ENCODE peak calls at places on chromosomes 16 and 17, in seven cellular contexts. One of them, this sample, is unnamed.

GRCh38 chr17:48558731-48559608 is 14.1 kb upstream of the HOXB2 start:
- DNase-seq in A549: no peak
- DNase-seq in foreskin fibroblast: no peak
- DNase-seq in heart left ventricle: no peak
- DNase-seq in psoas muscle: no peak
- DNase-seq in tibial artery: no peak
- DNase-seq in Peyer's patch: no peak
- DNase-seq in this sample: no peak

GRCh38 chr16:19227643-19228042 is 57.9 kb upstream of the CLEC19A start:
- DNase-seq in tibial artery: no peak
- DNase-seq in foreskin fibroblast: no peak
- DNase-seq in psoas muscle: no peak
- DNase-seq in Peyer's patch: no peak
- DNase-seq in heart left ventricle: no peak
- DNase-seq in A549: no peak
- DNase-seq in this sample: no peak

GRCh38 chr17:75754378-75755204 is 10.4 kb downstream of the GALK1 start:
- DNase-seq in A549: no peak
- DNase-seq in foreskin fibroblast: no peak
- DNase-seq in Peyer's patch: peak
- DNase-seq in tibial artery: no peak
- DNase-seq in heart left ventricle: no peak
- DNase-seq in psoas muscle: no peak
- DNase-seq in this sample: no peak

GRCh38 chr16:68040506-68041288 is 17.6 kb downstream of the DUS2 start:
- DNase-seq in heart left ventricle: peak
- DNase-seq in Peyer's patch: peak
- DNase-seq in psoas muscle: peak
- DNase-seq in foreskin fibroblast: peak
- DNase-seq in A549: peak
- DNase-seq in tibial artery: peak
- DNase-seq in this sample: peak

GRCh38 chr16:48426244-48427135 is 41.3 kb upstream of the SIAH1 start:
- DNase-seq in tibial artery: no peak
- DNase-seq in A549: no peak
- DNase-seq in Peyer's patch: no peak
- DNase-seq in foreskin fibroblast: no peak
- DNase-seq in psoas muscle: no peak
- DNase-seq in heart left ventricle: no peak
- DNase-seq in this sample: no peak

GRCh38 chr16:4746991-4747574 is 12.7 kb downstream of the DNAAF8 start:
- DNase-seq in heart left ventricle: no peak
- DNase-seq in Peyer's patch: no peak
- DNase-seq in psoas muscle: no peak
- DNase-seq in tibial artery: no peak
- DNase-seq in foreskin fibroblast: peak
- DNase-seq in A549: no peak
- DNase-seq in this sample: no peak

GRCh38 chr16:84463221-84463620 is 41.2 kb downstream of the MEAK7 start:
- DNase-seq in tibial artery: peak
- DNase-seq in A549: no peak
- DNase-seq in heart left ventricle: no peak
- DNase-seq in foreskin fibroblast: no peak
- DNase-seq in psoas muscle: no peak
- DNase-seq in Peyer's patch: no peak
- DNase-seq in this sample: no peak

GRCh38 chr16:82260212-82260795 is 90.3 kb upstream of the MPHOSPH6 start:
- DNase-seq in heart left ventricle: no peak
- DNase-seq in psoas muscle: no peak
- DNase-seq in tibial artery: no peak
- DNase-seq in foreskin fibroblast: no peak
- DNase-seq in A549: no peak
- DNase-seq in Peyer's patch: no peak
- DNase-seq in this sample: no peak

GRCh38 chr16:1635070-1635469 is 22.9 kb downstream of the CRAMP1 start:
- DNase-seq in heart left ventricle: no peak
- DNase-seq in Peyer's patch: no peak
- DNase-seq in foreskin fibroblast: no peak
- DNase-seq in A549: no peak
- DNase-seq in psoas muscle: no peak
- DNase-seq in tibial artery: no peak
- DNase-seq in this sample: no peak

GRCh38 chr16:55470533-55471371 is 8.2 kb upstream of the MMP2 start:
- DNase-seq in foreskin fibroblast: no peak
- DNase-seq in Peyer's patch: no peak
- DNase-seq in psoas muscle: peak
- DNase-seq in tibial artery: no peak
- DNase-seq in heart left ventricle: no peak
- DNase-seq in A549: no peak
- DNase-seq in this sample: no peak

GRCh38 chr17:64679710-64680216 is 17.7 kb upstream of the SMURF2 start:
- DNase-seq in Peyer's patch: no peak
- DNase-seq in psoas muscle: peak
- DNase-seq in heart left ventricle: peak
- DNase-seq in tibial artery: peak
- DNase-seq in foreskin fibroblast: peak
- DNase-seq in A549: peak
- DNase-seq in this sample: no peak

GRCh38 chr17:56939869-56940484 is 20.9 kb downstream of the COIL start:
- DNase-seq in heart left ventricle: no peak
- DNase-seq in foreskin fibroblast: no peak
- DNase-seq in tibial artery: no peak
- DNase-seq in psoas muscle: no peak
- DNase-seq in A549: peak
- DNase-seq in Peyer's patch: no peak
- DNase-seq in this sample: no peak

GRCh38 chr16:1876468-1876867 is 4.5 kb upstream of the MEIOB start:
- DNase-seq in A549: no peak
- DNase-seq in tibial artery: no peak
- DNase-seq in foreskin fibroblast: no peak
- DNase-seq in psoas muscle: no peak
- DNase-seq in Peyer's patch: no peak
- DNase-seq in heart left ventricle: no peak
- DNase-seq in this sample: no peak

GRCh38 chr17:6090253-6090652 is 20.1 kb downstream of the WSCD1 start:
- DNase-seq in psoas muscle: no peak
- DNase-seq in A549: no peak
- DNase-seq in Peyer's patch: peak
- DNase-seq in foreskin fibroblast: no peak
- DNase-seq in heart left ventricle: no peak
- DNase-seq in tibial artery: no peak
- DNase-seq in this sample: no peak

GRCh38 chr16:77974883-77975282 is 47.5 kb upstream of the CLEC3A start:
- DNase-seq in heart left ventricle: no peak
- DNase-seq in A549: no peak
- DNase-seq in foreskin fibroblast: no peak
- DNase-seq in tibial artery: no peak
- DNase-seq in psoas muscle: no peak
- DNase-seq in Peyer's patch: no peak
- DNase-seq in this sample: no peak

GRCh38 chr17:65008877-65009276 is 47.7 kb downstream of the GNA13 start:
- DNase-seq in foreskin fibroblast: no peak
- DNase-seq in tibial artery: no peak
- DNase-seq in Peyer's patch: no peak
- DNase-seq in A549: no peak
- DNase-seq in psoas muscle: no peak
- DNase-seq in heart left ventricle: no peak
- DNase-seq in this sample: no peak

GRCh38 chr17:56739376-56739775 is 94.3 kb downstream of the C17orf67 start:
- DNase-seq in A549: no peak
- DNase-seq in heart left ventricle: no peak
- DNase-seq in psoas muscle: no peak
- DNase-seq in foreskin fibroblast: no peak
- DNase-seq in Peyer's patch: no peak
- DNase-seq in tibial artery: no peak
- DNase-seq in this sample: no peak

GRCh38 chr17:10033982-10034381 is 128.9 kb upstream of the RCVRN start:
- DNase-seq in Peyer's patch: no peak
- DNase-seq in heart left ventricle: peak
- DNase-seq in psoas muscle: no peak
- DNase-seq in foreskin fibroblast: no peak
- DNase-seq in tibial artery: peak
- DNase-seq in A549: no peak
- DNase-seq in this sample: no peak

GRCh38 chr16:5350118-5350517 is 252.5 kb upstream of the EEF2KMT start:
- DNase-seq in foreskin fibroblast: no peak
- DNase-seq in heart left ventricle: no peak
- DNase-seq in A549: no peak
- DNase-seq in tibial artery: no peak
- DNase-seq in psoas muscle: no peak
- DNase-seq in Peyer's patch: no peak
- DNase-seq in this sample: no peak

DNA sequence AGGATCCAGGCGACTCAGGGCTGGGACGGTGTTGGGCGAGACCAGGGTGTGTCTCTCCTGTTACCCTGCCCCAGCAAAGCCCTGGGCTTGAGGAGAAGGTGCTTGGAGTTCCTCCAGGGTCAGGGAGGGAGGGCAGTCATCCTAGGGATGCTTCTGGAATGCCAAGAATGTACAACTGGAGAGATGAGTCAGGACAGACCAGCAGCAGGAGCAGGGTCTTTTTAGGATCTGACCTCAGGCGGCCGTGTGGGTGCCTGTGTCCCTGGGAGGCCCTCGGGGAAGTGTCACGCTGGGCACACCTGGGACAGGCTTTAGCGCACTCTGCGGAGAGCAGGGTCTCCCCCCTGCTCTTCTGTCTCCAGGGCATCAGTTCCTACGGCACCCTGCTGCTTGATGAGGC is 8.2 kb upstream of the MTSS2 start:
- DNase-seq in foreskin fibroblast: peak
- DNase-seq in A549: peak
- DNase-seq in Peyer's patch: no peak
- DNase-seq in tibial artery: no peak
- DNase-seq in heart left ventricle: no peak
- DNase-seq in psoas muscle: peak
- DNase-seq in this sample: no peak
- TF ChIP-seq CTCF in foreskin fibroblast: no peak
- TF ChIP-seq CTCF in A549: no peak
- TF ChIP-seq CTCF in Peyer's patch: no peak
- TF ChIP-seq CTCF in tibial artery: no peak
- TF ChIP-seq CTCF in heart left ventricle: no peak
- TF ChIP-seq CTCF in psoas muscle: no peak
- TF ChIP-seq CTCF in this sample: no peak

GRCh38 chr16:87380875-87381274 is 2.7 kb downstream of the FBXO31 start:
- DNase-seq in A549: no peak
- DNase-seq in Peyer's patch: no peak
- DNase-seq in heart left ventricle: no peak
- DNase-seq in tibial artery: no peak
- DNase-seq in psoas muscle: no peak
- DNase-seq in foreskin fibroblast: no peak
- DNase-seq in this sample: no peak
- TF ChIP-seq CTCF in A549: no peak
- TF ChIP-seq CTCF in Peyer's patch: no peak
- TF ChIP-seq CTCF in heart left ventricle: no peak
- TF ChIP-seq CTCF in tibial artery: no peak
- TF ChIP-seq CTCF in psoas muscle: peak
- TF ChIP-seq CTCF in foreskin fibroblast: no peak
- TF ChIP-seq CTCF in this sample: no peak

GRCh38 chr17:78214016-78214705 is at the start of gene BIRC5:
- DNase-seq in heart left ventricle: peak
- DNase-seq in Peyer's patch: peak
- DNase-seq in psoas muscle: peak
- DNase-seq in foreskin fibroblast: peak
- DNase-seq in tibial artery: peak
- DNase-seq in A549: peak
- DNase-seq in this sample: peak
- TF ChIP-seq CTCF in heart left ventricle: no peak
- TF ChIP-seq CTCF in Peyer's patch: no peak
- TF ChIP-seq CTCF in psoas muscle: no peak
- TF ChIP-seq CTCF in foreskin fibroblast: no peak
- TF ChIP-seq CTCF in tibial artery: no peak
- TF ChIP-seq CTCF in A549: no peak
- TF ChIP-seq CTCF in this sample: no peak

DNA sequence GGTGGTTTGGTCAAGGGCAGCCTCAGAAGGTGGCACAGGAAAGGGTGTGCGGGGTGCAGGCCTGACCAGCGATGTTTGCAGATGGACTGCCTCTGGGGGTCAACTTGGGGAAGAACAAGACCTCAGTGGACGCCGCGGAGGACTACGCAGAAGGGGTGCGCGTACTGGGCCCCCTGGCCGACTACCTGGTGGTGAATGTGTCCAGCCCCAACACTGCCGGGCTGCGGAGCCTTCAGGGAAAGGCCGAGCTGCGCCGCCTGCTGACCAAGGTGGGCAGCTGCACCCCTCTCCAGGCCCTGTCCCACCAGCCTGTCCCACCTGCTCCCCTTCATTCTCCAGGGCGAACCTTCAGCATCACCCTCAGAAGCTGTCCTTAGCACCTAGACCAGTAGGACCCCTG is 12.5 kb downstream of the DHODH start:
- DNase-seq in tibial artery: no peak
- DNase-seq in heart left ventricle: no peak
- DNase-seq in foreskin fibroblast: no peak
- DNase-seq in Peyer's patch: no peak
- DNase-seq in A549: no peak
- DNase-seq in psoas muscle: no peak
- DNase-seq in this sample: no peak
- TF ChIP-seq CTCF in tibial artery: no peak
- TF ChIP-seq CTCF in heart left ventricle: no peak
- TF ChIP-seq CTCF in foreskin fibroblast: peak
- TF ChIP-seq CTCF in Peyer's patch: no peak
- TF ChIP-seq CTCF in A549: no peak
- TF ChIP-seq CTCF in psoas muscle: no peak
- TF ChIP-seq CTCF in this sample: no peak

DNA sequence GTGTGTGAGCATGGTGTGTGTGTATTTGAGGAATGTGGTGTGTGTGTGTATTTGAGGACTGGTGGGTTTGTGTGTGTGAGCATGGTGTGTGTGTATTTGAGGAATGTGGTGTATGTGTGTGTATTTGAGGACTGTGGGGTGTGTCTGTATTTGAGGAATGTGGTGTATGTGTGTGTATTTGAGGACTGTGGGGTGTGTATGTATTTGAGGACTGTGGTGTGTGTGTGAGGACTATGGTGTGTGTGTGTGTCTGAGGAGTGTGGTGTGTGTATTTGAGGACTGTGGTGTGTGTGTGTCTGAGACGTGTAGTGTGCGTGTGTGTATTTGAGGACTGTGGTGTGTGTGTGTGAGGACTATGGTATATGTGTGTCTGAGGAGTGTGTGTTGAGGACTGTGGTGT is 18.0 kb upstream of the CACNG1 start:
- DNase-seq in heart left ventricle: no peak
- DNase-seq in tibial artery: no peak
- DNase-seq in A549: no peak
- DNase-seq in psoas muscle: no peak
- DNase-seq in foreskin fibroblast: no peak
- DNase-seq in Peyer's patch: no peak
- DNase-seq in this sample: no peak
- TF ChIP-seq CTCF in heart left ventricle: no peak
- TF ChIP-seq CTCF in tibial artery: no peak
- TF ChIP-seq CTCF in A549: no peak
- TF ChIP-seq CTCF in psoas muscle: no peak
- TF ChIP-seq CTCF in foreskin fibroblast: no peak
- TF ChIP-seq CTCF in Peyer's patch: no peak
- TF ChIP-seq CTCF in this sample: no peak

GRCh38 chr17:44655983-44656700 is at the start of gene MEIOC:
- DNase-seq in tibial artery: no peak
- DNase-seq in psoas muscle: no peak
- DNase-seq in Peyer's patch: no peak
- DNase-seq in A549: peak
- DNase-seq in heart left ventricle: no peak
- DNase-seq in foreskin fibroblast: no peak
- DNase-seq in this sample: no peak
- TF ChIP-seq CTCF in tibial artery: no peak
- TF ChIP-seq CTCF in psoas muscle: no peak
- TF ChIP-seq CTCF in Peyer's patch: no peak
- TF ChIP-seq CTCF in A549: peak
- TF ChIP-seq CTCF in heart left ventricle: no peak
- TF ChIP-seq CTCF in foreskin fibroblast: no peak
- TF ChIP-seq CTCF in this sample: no peak

This sample was measured in omental fat pad.